ENCODE peak calls at places on chromosomes 11 and 22, in ten cellular contexts. R is IMR-90, T is transverse colon, Z is body of pancreas, G is stomach, L is heart left ventricle, F is HCT116, S is testis, H is A549, X is vagina. B is an unnamed sample.

GRCh38 chr11:1640076-1640946 is 10.7 kb downstream of the KRTAP5-5 start:
- DNase-seq in R (no peak), T (peak; percentile 38), Z (peak; percentile 20), G (peak; percentile 43), L (no peak), F (no peak), S (no peak), H (peak; percentile 74), X (no peak), B (peak; percentile 63)

GRCh38 chr22:34281738-34282137 is 361.5 kb upstream of the LARGE1 start:
- DNase-seq in R (no peak), T (no peak), Z (no peak), G (no peak), L (no peak), F (no peak), S (no peak), H (no peak), X (no peak), B (no peak)

GRCh38 chr11:12963789-12964536 is 45.2 kb upstream of the RASSF10 start:
- DNase-seq in R (peak; percentile 48), T (peak; percentile 72), Z (peak; percentile 68), G (peak; percentile 79), L (peak; percentile 50), F (peak; percentile 59), S (peak; percentile 73), H (peak; percentile 91), X (no peak), B (peak; percentile 73)

GRCh38 chr11:69707156-69707555 is 3.3 kb upstream of the FGF19 start:
- DNase-seq in R (no peak), T (no peak), Z (peak; percentile 25), G (peak; percentile 34), L (no peak), F (no peak), S (no peak), H (no peak), X (no peak), B (no peak)

GRCh38 chr11:2140411-2141400 is 1.5 kb upstream of the IGF2 start:
- DNase-seq in R (no peak), T (no peak), Z (no peak), G (no peak), L (no peak), F (no peak), S (no peak), H (no peak), X (no peak), B (no peak)

GRCh38 chr22:49513358-49513851 is 314.3 kb downstream of the BRD1 start:
- DNase-seq in R (no peak), T (no peak), Z (no peak), G (peak; percentile 8), L (no peak), F (no peak), S (no peak), H (no peak), X (no peak), B (no peak)

GRCh38 chr11:76694664-76695063 is 24.1 kb upstream of the LRRC32 start:
- DNase-seq in R (peak; percentile 90), T (no peak), Z (no peak), G (no peak), L (no peak), F (no peak), S (no peak), H (no peak), X (no peak), B (no peak)

GRCh38 chr11:116791002-116791812 is 472 bp downstream of the APOA5 start:
- DNase-seq in R (peak; percentile 55), T (peak; percentile 84), Z (peak; percentile 80), G (peak; percentile 86), L (peak; percentile 78), F (peak; percentile 35), S (peak; percentile 89), H (peak; percentile 79), X (no peak), B (peak; percentile 88)

GRCh38 chr11:77090373-77091111 is 12.1 kb upstream of the OMP start:
- DNase-seq in R (no peak), T (peak; percentile 55), Z (no peak), G (no peak), L (no peak), F (no peak), S (no peak), H (no peak), X (no peak), B (peak; percentile 63)

GRCh38 chr22:30044369-30044768 is 35.9 kb upstream of the HORMAD2 start:
- DNase-seq in R (peak; percentile 93), T (peak; percentile 68), Z (peak; percentile 49), G (peak; percentile 43), L (no peak), F (peak; percentile 37), S (no peak), H (no peak), X (no peak), B (peak; percentile 53)

GRCh38 chr11:114082767-114083181 is 23.3 kb downstream of the ZBTB16 start:
- DNase-seq in R (no peak), T (no peak), Z (peak; percentile 67), G (no peak), L (peak; percentile 47), F (no peak), S (no peak), H (no peak), X (no peak), B (peak; percentile 68)

GRCh38 chr11:116309446-116309845 is 463.3 kb downstream of the BUD13 start:
- DNase-seq in R (no peak), T (no peak), Z (no peak), G (no peak), L (no peak), F (no peak), S (no peak), H (no peak), X (no peak), B (no peak)

GRCh38 chr11:71325418-71326327 is 73.3 kb upstream of the SHANK2 start:
- DNase-seq in R (no peak), T (no peak), Z (no peak), G (no peak), L (no peak), F (no peak), S (no peak), H (no peak), X (no peak), B (peak; percentile 48)

GRCh38 chr11:110345756-110346155 is 49.3 kb upstream of the RDX start:
- DNase-seq in R (no peak), T (no peak), Z (no peak), G (no peak), L (no peak), F (no peak), S (no peak), H (no peak), X (no peak), B (no peak)

GRCh38 chr11:95417832-95418231 is 186.8 kb upstream of the SESN3 start:
- DNase-seq in R (no peak), T (no peak), Z (no peak), G (no peak), L (no peak), F (no peak), S (no peak), H (no peak), X (no peak), B (no peak)

GRCh38 chr22:27456696-27457503 is 344.7 kb downstream of the MN1 start:
- DNase-seq in R (peak; percentile 93), T (no peak), Z (no peak), G (no peak), L (no peak), F (no peak), S (no peak), H (peak; percentile 44), X (no peak), B (no peak)
- H3K4me1 ChIP-seq in R (peaks cover 21% of the 10 kb centered on the region), T (no peaks in the 10 kb centered on the region), Z (no peaks in the 10 kb centered on the region), G (no peaks in the 10 kb centered on the region), L (no peaks in the 10 kb centered on the region), F (peaks cover 25% of the 10 kb centered on the region), S (no peaks in the 10 kb centered on the region), H (peaks cover 28% of the 10 kb centered on the region), X (peaks cover 4% of the 10 kb centered on the region), B (peaks cover 5% of the 10 kb centered on the region)

GRCh38 chr11:118074785-118075184 is 2.1 kb upstream of the TMPRSS4 start:
- DNase-seq in R (no peak), T (peak; percentile 55), Z (no peak), G (peak; percentile 40), L (no peak), F (no peak), S (no peak), H (no peak), X (no peak), B (no peak)
- TF ChIP-seq POLR2A in R (no peak), T (no peak), Z (no peak), G (no peak), L (no peak), F (no peak), S (no peak), H (no peak), X (no peak), B (no peak)

GRCh38 chr11:100759856-100760255 is 72.8 kb downstream of the ARHGAP42 start:
- DNase-seq in R (no peak), T (no peak), Z (no peak), G (no peak), L (no peak), F (no peak), S (no peak), H (no peak), X (no peak), B (no peak)
- H3K27ac ChIP-seq in R (no peak overlapping the region), T (peak overlapping the region; percentile 63), Z (no peak overlapping the region), G (no peak overlapping the region), L (no peak overlapping the region), F (no peak overlapping the region), S (no peak overlapping the region), H (no peak overlapping the region), X (no peak overlapping the region), B (no peak overlapping the region)

GRCh38 chr11:128533473-128533872 is 53.9 kb downstream of the ETS1 start:
- DNase-seq in R (no peak), T (no peak), Z (no peak), G (no peak), L (no peak), F (no peak), S (no peak), H (no peak), X (no peak), B (no peak)

GRCh38 chr11:128530119-128531091 is 57.0 kb downstream of the ETS1 start:
- DNase-seq in R (peak; percentile 99), T (peak; percentile 44), Z (peak; percentile 43), G (peak; percentile 41), L (no peak), F (no peak), S (no peak), H (no peak), X (no peak), B (peak; percentile 89)

GRCh38 chr11:128532571-128533091 is 54.7 kb downstream of the ETS1 start:
- DNase-seq in R (no peak), T (no peak), Z (no peak), G (no peak), L (no peak), F (no peak), S (no peak), H (no peak), X (no peak), B (no peak)

GRCh38 chr11:128532016-128532570 is 55.3 kb downstream of the ETS1 start:
- DNase-seq in R (no peak), T (no peak), Z (peak; percentile 51), G (peak; percentile 48), L (no peak), F (no peak), S (no peak), H (no peak), X (no peak), B (no peak)

DNA sequence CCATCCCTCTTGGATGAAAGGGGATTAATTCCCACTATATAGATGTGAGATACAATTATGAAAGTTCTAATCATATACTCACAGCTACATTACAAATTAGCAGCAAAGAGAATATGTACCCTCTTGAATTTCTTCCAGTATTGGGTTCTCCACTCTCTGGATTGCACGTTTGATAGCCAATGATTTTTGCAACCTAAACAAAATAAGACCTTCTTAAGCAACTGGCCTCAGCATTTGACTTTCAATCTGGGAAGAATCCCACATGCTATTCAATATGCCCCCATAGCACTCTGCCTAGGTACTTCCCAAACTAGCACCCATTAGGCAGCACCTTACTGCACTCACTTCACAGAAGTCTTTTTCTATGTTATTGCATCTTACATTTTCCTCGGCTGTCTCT is 55.8 kb downstream of the ETS1 start:
- DNase-seq in R (no peak), T (no peak), Z (no peak), G (no peak), L (no peak), F (no peak), S (no peak), H (no peak), X (no peak), B (no peak)
- H3K4me1 ChIP-seq in R (peaks cover 8% of the 10 kb centered on the region), T (peaks cover 15% of the 10 kb centered on the region), Z (peaks cover 19% of the 10 kb centered on the region), G (no peaks in the 10 kb centered on the region), L (peaks cover 27% of the 10 kb centered on the region), F (no peaks in the 10 kb centered on the region), S (no peaks in the 10 kb centered on the region), H (peaks cover 8% of the 10 kb centered on the region), X (peaks cover 16% of the 10 kb centered on the region), B (peaks cover 8% of the 10 kb centered on the region)